ENCODE peak calls at places on chromosomes 5 and 9, in seven cellular contexts. G, H, C, Q, D, K and E are unnamed samples.

GRCh38 chr5:174834081-174834480 is 109.7 kb downstream of the MSX2 start:
- DNase-seq in D (no peak), G (no peak), H (no peak), K (no peak), C (no peak), Q (no peak), E (no peak)

GRCh38 chr5:157801-158200 is 33.5 kb upstream of the LRRC14B start:
- DNase-seq in Q (peak; percentile 7), H (no peak), G (no peak), D (no peak), C (no peak), K (no peak), E (no peak)

GRCh38 chr9:88922091-88922490 is 69.2 kb upstream of the S1PR3 start:
- DNase-seq in G (no peak), K (no peak), C (no peak), Q (no peak), H (no peak), D (peak; percentile 30), E (no peak)

GRCh38 chr9:4494337-4494736 is 4.1 kb downstream of the SLC1A1 start:
- DNase-seq in H (no peak), K (no peak), G (no peak), D (no peak), C (no peak), Q (no peak), E (no peak)

GRCh38 chr9:123597073-123597472 is 241.1 kb downstream of the CRB2 start:
- DNase-seq in H (no peak), K (no peak), D (no peak), C (no peak), Q (no peak), G (no peak), E (no peak)

GRCh38 chr9:123119566-123119965 is 86.1 kb downstream of the GPR21 start:
- DNase-seq in K (no peak), H (no peak), D (no peak), G (no peak), Q (no peak), C (no peak), E (no peak)

GRCh38 chr9:114319147-114319546 is 3.8 kb upstream of the ORM1 start:
- DNase-seq in H (no peak), K (no peak), Q (peak; percentile 4), C (no peak), G (no peak), D (no peak), E (no peak)

GRCh38 chr9:119961774-119962408 is 592.7 kb upstream of the BRINP1 start:
- DNase-seq in Q (no peak), C (peak; percentile 84), D (no peak), H (peak; percentile 16), K (peak; percentile 67), G (peak; percentile 58), E (peak; percentile 14)

GRCh38 chr9:26801772-26802171 is 90.8 kb downstream of the CAAP1 start:
- DNase-seq in K (no peak), D (no peak), H (no peak), C (no peak), Q (no peak), G (no peak), E (no peak)

GRCh38 chr5:142244440-142244839 is 80.4 kb downstream of the SPRY4 start:
- DNase-seq in G (no peak), C (no peak), Q (no peak), K (no peak), D (no peak), H (no peak), E (no peak)

GRCh38 chr9:96495341-96495740 is 45.4 kb downstream of the HABP4 start:
- DNase-seq in K (no peak), G (peak; percentile 91), Q (no peak), H (peak; percentile 48), C (no peak), D (no peak), E (no peak)

GRCh38 chr9:78118742-78119473 is 87.3 kb upstream of the GNAQ start:
- DNase-seq in D (no peak), C (no peak), G (peak; percentile 63), Q (no peak), K (no peak), H (no peak), E (peak; percentile 91)

GRCh38 chr9:629136-629535 is 212.4 kb upstream of the DMRT1 start:
- DNase-seq in D (no peak), Q (no peak), K (no peak), C (no peak), G (no peak), H (no peak), E (no peak)

GRCh38 chr9:90018688-90019087 is 413.9 kb downstream of the GADD45G start:
- DNase-seq in C (no peak), Q (no peak), G (no peak), D (no peak), K (no peak), H (no peak), E (no peak)

GRCh38 chr5:80204808-80205614 is 50.8 kb downstream of the SERINC5 start:
- DNase-seq in K (no peak), Q (no peak), C (no peak), H (no peak), G (peak; percentile 85), D (no peak), E (no peak)

GRCh38 chr5:81420039-81420667 is 26.2 kb upstream of the ACOT12 start:
- DNase-seq in Q (no peak), C (no peak), K (no peak), G (peak; percentile 88), H (no peak), D (no peak), E (peak; percentile 75)

GRCh38 chr5:56829137-56829536 is 13.8 kb downstream of the MAP3K1 start:
- DNase-seq in C (no peak), H (no peak), D (peak; percentile 44), Q (no peak), G (no peak), K (no peak), E (peak; percentile 68)

GRCh38 chr9:103902263-103902662 is 191.8 kb upstream of the SMC2 start:
- DNase-seq in D (no peak), C (no peak), G (no peak), K (no peak), Q (no peak), H (no peak), E (no peak)

GRCh38 chr9:87950765-87951488 is 23.4 kb downstream of the CDK20 start:
- DNase-seq in H (no peak), G (peak; percentile 52), K (no peak), Q (no peak), C (no peak), D (no peak), E (no peak)

GRCh38 chr5:61290815-61291214 is 41.2 kb upstream of the ZSWIM6 start:
- DNase-seq in K (no peak), G (no peak), H (no peak), D (no peak), Q (no peak), C (no peak), E (peak; percentile 59)

GRCh38 chr5:126234563-126235195 is 188.5 kb upstream of the GRAMD2B start:
- DNase-seq in G (peak; percentile 36), K (peak; percentile 24), D (no peak), Q (no peak), H (no peak), C (peak; percentile 31), E (no peak)

GRCh38 chr5:141507387-141508091 is 18.7 kb downstream of the PCDHGC5 start:
- DNase-seq in D (no peak), Q (peak; percentile 63), H (peak; percentile 64), K (no peak), C (no peak), G (peak; percentile 91), E (no peak)

GRCh38 chr9:111108946-111109345 is 70.7 kb upstream of the LPAR1 start:
- DNase-seq in Q (no peak), K (no peak), C (no peak), G (peak; percentile 89), H (no peak), D (no peak), E (no peak)

GRCh38 chr9:135069556-135070197 is 17.8 kb upstream of the OLFM1 start:
- DNase-seq in G (no peak), Q (peak; percentile 4), K (no peak), D (no peak), H (no peak), C (no peak), E (no peak)

GRCh38 chr5:119031047-119031886 is 39.6 kb upstream of the DMXL1 start:
- DNase-seq in C (no peak), K (no peak), D (no peak), G (no peak), Q (no peak), H (no peak), E (no peak)

GRCh38 chr9:130852801-130853200 is 17.7 kb downstream of the ABL1 start:
- DNase-seq in G (no peak), C (no peak), H (no peak), Q (no peak), D (no peak), K (no peak), E (no peak)

GRCh38 chr9:130854086-130854485 is 19.0 kb downstream of the ABL1 start:
- DNase-seq in G (peak; percentile 16), K (no peak), D (no peak), H (no peak), C (no peak), Q (no peak), E (no peak)

GRCh38 chr9:130856474-130856873 is 21.4 kb downstream of the ABL1 start:
- DNase-seq in C (no peak), D (no peak), K (no peak), Q (no peak), H (no peak), G (no peak), E (no peak)

GRCh38 chr9:130857864-130858730 is 23.0 kb downstream of the ABL1 start:
- DNase-seq in D (no peak), K (no peak), C (no peak), G (peak; percentile 88), H (peak; percentile 79), Q (no peak), E (no peak)

DNA sequence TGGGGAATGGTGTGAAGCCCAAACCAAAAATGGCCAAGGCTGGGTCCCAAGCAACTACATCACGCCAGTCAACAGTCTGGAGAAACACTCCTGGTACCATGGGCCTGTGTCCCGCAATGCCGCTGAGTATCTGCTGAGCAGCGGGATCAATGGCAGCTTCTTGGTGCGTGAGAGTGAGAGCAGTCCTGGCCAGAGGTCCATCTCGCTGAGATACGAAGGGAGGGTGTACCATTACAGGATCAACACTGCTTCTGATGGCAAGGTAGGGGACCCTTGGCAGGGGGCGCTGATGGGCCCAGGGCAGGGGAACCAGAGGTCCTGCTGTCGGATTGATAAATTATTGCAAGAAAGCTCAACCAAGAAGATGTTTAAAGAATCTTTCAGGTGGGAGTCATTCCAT is 19.8 kb downstream of the ABL1 start:
- DNase-seq in D (no peak), H (no peak), G (no peak), Q (no peak), K (no peak), C (no peak), E (peak; percentile 21)
- TF ChIP-seq CTCF in D (no peak), H (no peak), G (no peak), Q (no peak), K (no peak), C (no peak), E (no peak)

GRCh38 chr9:108272350-108272899 is 583.4 kb downstream of the ACTL7B start:
- DNase-seq in Q (peak; percentile 36), C (peak; percentile 56), K (no peak), H (peak; percentile 41), G (peak; percentile 75), D (no peak), E (peak; percentile 72)
- TF ChIP-seq CTCF in Q (no peak), C (no peak), K (peak; percentile 56), H (peak; percentile 67), G (peak; percentile 73), D (no peak), E (peak; percentile 71)

GRCh38 chr5:68333649-68334549 is 118.3 kb downstream of the PIK3R1 start:
- DNase-seq in C (no peak), H (no peak), Q (no peak), D (no peak), G (peak; percentile 88), K (no peak), E (peak; percentile 41)
- TF ChIP-seq CTCF in C (no peak), H (no peak), Q (no peak), D (no peak), G (peak; percentile 48), K (no peak), E (peak; percentile 53)

GRCh38 chr9:86043999-86044398 is 55.4 kb downstream of the GOLM1 start:
- DNase-seq in K (no peak), G (no peak), Q (no peak), D (no peak), C (no peak), H (no peak), E (no peak)
- TF ChIP-seq CTCF in K (peak; percentile 18), G (no peak), Q (no peak), D (no peak), C (no peak), H (no peak), E (peak; percentile 35)